ENCODE peak calls at places on chromosomes 4 and X, in seven cellular contexts. V is ovary, K is OCI-LY7, W is cardiac muscle cell, N is fibroblast of lung, Z is GM23338, O is adrenal gland. U is an unnamed sample.

GRCh38 chr4:125243835-125244397 is 70.8 kb upstream of the FAT4 start:
- DNase-seq in V (no peak), K (no peak), W (no peak), N (peak; percentile 24), Z (peak; percentile 8), O (no peak), U (no peak)

GRCh38 chrX:28638775-28639174 is 51.5 kb downstream of the IL1RAPL1 start:
- DNase-seq in V (no peak), K (no peak), W (no peak), N (peak; percentile 81), Z (no peak), O (no peak), U (no peak)

GRCh38 chrX:149940015-149940716 is 1.9 kb upstream of the EOLA2 start:
- DNase-seq in V (peak; percentile 93), K (peak; percentile 90), W (peak; percentile 92), N (peak; percentile 98), Z (peak; percentile 93), O (peak; percentile 98), U (peak; percentile 92)

GRCh38 chrX:47992093-47992375 is 11.8 kb downstream of the ZNF182 start:
- DNase-seq in V (no peak), K (no peak), W (no peak), N (peak; percentile 10), Z (no peak), O (no peak), U (no peak)

GRCh38 chrX:39652336-39652735 is 445.4 kb downstream of the BCOR start:
- DNase-seq in V (no peak), K (peak; percentile 56), W (no peak), N (no peak), Z (peak; percentile 42), O (peak; percentile 54), U (no peak)

GRCh38 chrX:23668335-23668734 is 1.0 kb downstream of the PRDX4 start:
- DNase-seq in V (no peak), K (no peak), W (no peak), N (no peak), Z (no peak), O (no peak), U (no peak)

GRCh38 chrX:42094208-42094607 is 170.9 kb upstream of the CASK start:
- DNase-seq in V (no peak), K (peak; percentile 5), W (no peak), N (peak; percentile 26), Z (no peak), O (no peak), U (no peak)

GRCh38 chr4:138677651-138678202 is 337.9 kb upstream of the NOCT start:
- DNase-seq in V (no peak), K (no peak), W (no peak), N (peak; percentile 44), Z (no peak), O (no peak), U (no peak)

GRCh38 chrX:46645614-46646013 is 72.0 kb downstream of the CHST7 start:
- DNase-seq in V (no peak), K (no peak), W (no peak), N (no peak), Z (no peak), O (no peak), U (no peak)

GRCh38 chr4:170581322-170581721 is 491.6 kb upstream of the AADAT start:
- DNase-seq in V (no peak), K (no peak), W (no peak), N (no peak), Z (peak; percentile 24), O (no peak), U (no peak)

GRCh38 chrX:106670631-106671030 is 55.9 kb upstream of the RNF128 start:
- DNase-seq in V (no peak), K (no peak), W (no peak), N (peak; percentile 10), Z (no peak), O (no peak), U (no peak)

GRCh38 chrX:18354369-18355329 is at the start of gene SCML2:
- DNase-seq in V (peak; percentile 63), K (peak; percentile 62), W (peak; percentile 61), N (peak; percentile 23), Z (peak; percentile 39), O (peak; percentile 55), U (peak; percentile 54)

GRCh38 chr4:111991797-111992196 is 153.5 kb upstream of the FAM241A start:
- DNase-seq in V (no peak), K (no peak), W (no peak), N (peak; percentile 50), Z (no peak), O (no peak), U (no peak)

GRCh38 chrX:79524642-79525041 is 157.5 kb upstream of the ITM2A start:
- DNase-seq in V (no peak), K (no peak), W (no peak), N (no peak), Z (peak; percentile 18), O (no peak), U (no peak)

GRCh38 chr4:128516568-128516967 is 229.0 kb upstream of the PGRMC2 start:
- DNase-seq in V (no peak), K (no peak), W (no peak), N (peak; percentile 72), Z (no peak), O (no peak), U (no peak)

GRCh38 chr4:38673109-38673978 is 9.3 kb downstream of the KLF3 start:
- DNase-seq in V (peak; percentile 73), K (no peak), W (peak; percentile 25), N (peak; percentile 34), Z (peak; percentile 62), O (no peak), U (peak; percentile 68)

GRCh38 chrX:17613979-17614572 is 123.2 kb upstream of the SCML1 start:
- DNase-seq in V (no peak), K (no peak), W (peak; percentile 37), N (peak; percentile 88), Z (no peak), O (peak; percentile 59), U (no peak)

GRCh38 chr4:149512489-149512888 is 303.2 kb downstream of the IQCM start:
- DNase-seq in V (no peak), K (no peak), W (no peak), N (no peak), Z (no peak), O (no peak), U (no peak)

DNA sequence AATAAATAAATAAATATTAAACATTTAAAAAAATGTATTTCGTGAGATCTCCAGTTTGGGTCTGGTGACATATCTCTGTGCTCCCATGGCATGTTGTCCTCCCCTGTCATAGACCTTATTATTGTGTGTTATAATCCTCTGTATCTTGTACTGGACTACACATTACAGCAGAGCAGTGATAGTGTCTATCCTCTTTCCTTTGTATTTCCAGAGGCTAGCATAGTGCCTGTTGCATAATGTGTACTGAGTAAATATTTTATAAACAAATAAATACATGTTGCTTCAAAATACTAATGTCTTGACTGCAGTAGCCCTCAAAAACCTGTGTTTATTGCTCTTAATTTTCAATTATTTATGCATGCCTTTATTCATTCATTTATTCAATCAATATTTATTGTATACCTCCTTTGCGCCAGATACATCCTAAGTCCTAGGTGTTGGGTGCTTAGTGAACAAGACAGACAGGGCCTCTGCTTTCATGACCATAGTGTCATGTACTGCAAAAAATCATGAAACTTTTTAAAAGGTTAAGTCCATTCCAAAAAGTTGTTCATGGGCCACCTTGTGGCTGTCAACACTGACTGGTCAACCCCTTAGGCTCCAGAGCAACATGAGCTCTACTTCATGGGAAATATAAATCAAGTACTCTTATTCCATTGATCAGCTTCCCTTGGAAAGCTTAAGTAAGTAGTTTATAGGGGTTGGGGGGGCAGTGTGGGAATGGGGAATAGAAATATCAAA is 303.9 kb downstream of the IQCM start:
- DNase-seq in V (no peak), K (no peak), W (no peak), N (no peak), Z (no peak), O (no peak), U (no peak)
- TF ChIP-seq CTCF in V (no peak), K (no peak), W (no peak), N (no peak), Z (no peak), O (no peak), U (no peak)

DNA sequence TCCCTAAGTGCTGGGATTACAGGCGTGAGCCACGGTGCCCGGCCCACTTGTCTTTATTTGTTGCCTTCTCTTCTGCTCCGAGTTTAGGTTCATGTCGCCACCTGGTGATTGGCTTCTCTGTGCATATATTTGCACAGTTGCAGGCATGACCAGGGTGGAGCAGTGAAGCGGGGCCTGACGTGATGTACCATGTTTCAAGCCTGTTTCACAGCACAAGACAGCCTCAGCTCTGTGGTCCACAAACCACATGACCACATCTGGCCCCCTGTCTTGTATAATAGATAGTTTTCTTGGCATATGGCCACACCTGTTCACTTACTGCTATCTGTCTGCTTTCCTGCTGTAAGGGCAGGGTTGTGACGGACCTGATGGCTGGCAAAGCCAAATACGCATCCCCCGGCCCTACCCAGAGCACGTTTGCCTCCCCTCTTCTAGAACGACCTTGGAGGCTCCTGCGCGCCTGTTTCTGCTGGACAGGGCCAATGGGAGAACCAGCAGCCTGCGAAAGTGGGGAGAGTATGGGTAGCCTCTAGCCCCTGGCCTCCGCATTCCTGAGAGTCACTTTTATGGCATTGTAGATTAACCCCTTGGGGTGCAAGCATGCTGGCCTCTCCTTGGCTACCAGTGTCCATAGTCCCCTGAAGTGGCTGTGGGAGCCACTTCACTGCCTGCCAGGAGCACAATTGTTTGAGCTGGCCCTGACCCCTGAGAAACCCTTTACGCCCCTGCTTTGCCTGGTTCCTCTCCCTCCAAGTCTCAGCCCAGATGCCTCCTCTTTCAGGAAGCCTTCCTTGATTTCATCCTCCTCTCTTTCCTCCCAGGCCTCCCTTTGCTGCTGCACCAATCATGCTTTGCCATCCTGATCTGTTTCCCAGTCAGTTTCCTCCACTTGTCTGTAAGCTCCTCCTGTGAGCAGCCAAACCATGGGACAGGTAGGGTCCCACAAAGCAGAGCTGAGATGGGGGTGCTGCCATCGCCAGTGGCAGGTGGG is 6.0 kb upstream of the SH3TC1 start:
- DNase-seq in V (no peak), K (peak; percentile 70), W (no peak), N (peak; percentile 53), Z (no peak), O (peak; percentile 82), U (peak; percentile 45)
- H3K4me1 ChIP-seq in V (peaks cover 11% of the 10 kb centered on the region), K (peaks cover 5% of the 10 kb centered on the region), W (no peaks in the 10 kb centered on the region), N (peaks cover 16% of the 10 kb centered on the region), Z (no peaks in the 10 kb centered on the region), O (peaks cover 31% of the 10 kb centered on the region), U (peaks cover 40% of the 10 kb centered on the region)

DNA sequence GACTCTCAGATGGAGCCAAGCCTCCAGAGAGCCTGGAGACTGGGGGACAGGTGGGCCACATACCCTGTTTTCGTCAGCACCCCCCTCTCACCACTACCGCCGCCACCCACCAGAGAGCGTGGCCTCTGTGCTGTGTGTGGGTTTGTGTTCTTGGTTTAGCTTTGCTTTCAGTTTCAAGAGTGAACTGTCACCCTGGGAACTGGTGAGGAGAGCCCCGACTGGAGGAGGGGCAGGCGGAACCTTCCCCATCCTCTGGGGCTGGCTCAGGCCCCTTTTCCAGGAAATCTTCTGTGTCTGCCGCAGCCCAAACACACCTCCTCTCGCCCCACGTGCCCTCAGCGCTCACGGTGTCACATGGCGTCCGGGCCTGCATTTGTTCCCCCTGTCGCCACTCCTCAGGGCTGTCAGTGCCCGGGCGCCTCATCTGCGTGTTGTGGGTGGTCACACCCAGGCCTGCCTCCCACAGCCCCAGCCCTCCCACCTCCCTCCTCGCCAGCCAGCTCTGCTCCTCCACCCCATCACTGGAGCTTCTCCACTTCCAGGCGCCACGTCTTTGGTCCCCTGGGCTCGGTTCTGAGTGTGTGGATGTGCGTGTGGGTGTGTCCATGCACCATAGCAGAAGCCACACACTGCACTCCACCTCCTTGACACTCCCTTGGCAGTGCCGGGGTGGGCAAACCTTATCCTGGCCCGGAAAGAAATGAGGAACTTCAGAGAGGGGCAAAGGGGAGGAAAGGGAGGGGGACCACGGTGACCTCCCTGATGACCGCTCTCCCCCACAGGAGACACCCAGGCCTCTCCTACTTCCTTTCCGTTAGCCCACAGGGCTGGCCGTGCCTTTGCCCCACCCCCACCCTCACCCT is 27.8 kb downstream of the ELF4 start:
- DNase-seq in V (peak; percentile 50), K (peak; percentile 67), W (no peak), N (no peak), Z (no peak), O (peak; percentile 61), U (peak; percentile 69)
- H3K4me3 ChIP-seq in V (no peak overlapping the region), K (peak overlapping the region; percentile 58), W (no peak overlapping the region), N (no peak overlapping the region), Z (no peak overlapping the region), O (no peak overlapping the region), U (no peak overlapping the region)

GRCh38 chr4:1674682-1675081 is 9.4 kb downstream of the FAM53A start:
- DNase-seq in V (no peak), K (no peak), W (no peak), N (no peak), Z (no peak), O (no peak), U (no peak)
- TF ChIP-seq CTCF in V (no peak), K (no peak), W (no peak), N (no peak), Z (no peak), O (no peak), U (no peak)

U was measured in psoas muscle.